ENCODE peak calls at places on chromosome 1, in nine cellular contexts. V is breast epithelium, Y is testis, O is right lobe of liver, Q is tibial nerve, X is HCT116, R is H1, D is sigmoid colon, C is heart left ventricle. H is an unnamed sample.

GRCh38 chr1:211309617-211310016 is 17.0 kb upstream of the TRAF5 start:
- DNase-seq in D (no peak), V (no peak), O (no peak), R (no peak), X (no peak), C (no peak), Y (no peak), Q (no peak), H (no peak)

GRCh38 chr1:168260393-168260792 is 20.3 kb upstream of the TBX19 start:
- DNase-seq in Y (no peak), X (no peak), C (no peak), O (no peak), D (no peak), V (no peak), Q (no peak), R (no peak), H (no peak)

GRCh38 chr1:94239796-94240195 is 2.4 kb upstream of the ARHGAP29 start:
- DNase-seq in D (no peak), Y (no peak), Q (no peak), R (no peak), X (no peak), V (no peak), O (no peak), C (no peak), H (no peak)

GRCh38 chr1:21681426-21681825 is 12.3 kb upstream of the RAP1GAP start:
- DNase-seq in V (no peak), X (no peak), Y (no peak), C (no peak), Q (no peak), R (peak), D (no peak), O (no peak), H (no peak)

GRCh38 chr1:183198463-183198862 is 12.4 kb downstream of the LAMC2 start:
- DNase-seq in O (no peak), C (no peak), R (no peak), D (peak), Y (peak), V (peak), X (no peak), Q (no peak), H (peak)

GRCh38 chr1:223707270-223708000 is 4.9 kb upstream of the CAPN2 start:
- DNase-seq in D (peak), Y (peak), O (no peak), Q (no peak), R (no peak), C (no peak), X (peak), V (peak), H (peak)

GRCh38 chr1:20426923-20427322 is 59.1 kb downstream of the CAMK2N1 start:
- DNase-seq in Y (no peak), O (no peak), C (no peak), X (no peak), R (no peak), V (no peak), Q (no peak), D (no peak), H (no peak)

GRCh38 chr1:157968951-157969350 is 24.5 kb upstream of the KIRREL1 start:
- DNase-seq in C (no peak), R (no peak), V (no peak), D (no peak), X (no peak), Y (no peak), O (no peak), Q (no peak), H (no peak)

GRCh38 chr1:201795066-201795465 is 33.9 kb upstream of the IPO9 start:
- DNase-seq in D (no peak), Y (no peak), X (peak), R (no peak), Q (no peak), C (no peak), O (no peak), V (no peak), H (no peak)

GRCh38 chr1:147757015-147757990 is 3.1 kb downstream of the GJA5 start:
- DNase-seq in V (peak), C (no peak), O (no peak), Q (no peak), Y (no peak), X (no peak), R (no peak), D (no peak), H (no peak)

GRCh38 chr1:82565146-82565545 is 764.4 kb downstream of the ADGRL2 start:
- DNase-seq in O (no peak), R (no peak), Y (no peak), X (peak), C (no peak), V (peak), Q (no peak), D (no peak), H (no peak)

GRCh38 chr1:204493882-204494280 is 724 bp downstream of the PIK3C2B start:
- DNase-seq in V (no peak), Y (peak), X (no peak), R (no peak), C (peak), D (peak), O (peak), Q (no peak), H (peak)

GRCh38 chr1:61391730-61392129 is 309.4 kb downstream of the NFIA start:
- DNase-seq in O (no peak), X (no peak), Y (no peak), C (no peak), D (no peak), Q (no peak), R (no peak), V (no peak), H (no peak)

GRCh38 chr1:234656981-234657651 is 47.1 kb upstream of the IRF2BP2 start:
- DNase-seq in V (peak), R (no peak), Q (no peak), C (no peak), Y (no peak), O (no peak), X (peak), D (no peak), H (no peak)

GRCh38 chr1:74767490-74767889 is 34.5 kb downstream of the TYW3 start:
- DNase-seq in R (peak), C (no peak), O (no peak), D (no peak), X (peak), V (no peak), Q (no peak), Y (peak), H (no peak)

GRCh38 chr1:88973520-88974137 is 18.8 kb downstream of the KYAT3 start:
- DNase-seq in D (no peak), V (no peak), O (no peak), X (peak), R (no peak), C (no peak), Q (no peak), Y (no peak), H (no peak)

GRCh38 chr1:228207851-228208821 is at the start of gene OBSCN:
- DNase-seq in X (no peak), Q (no peak), D (no peak), R (no peak), O (no peak), V (peak), C (peak), Y (no peak), H (no peak)

GRCh38 chr1:224786533-224787249 is 142.8 kb upstream of the DNAH14 start:
- DNase-seq in X (no peak), O (no peak), R (no peak), Y (no peak), V (no peak), C (no peak), Q (no peak), D (no peak), H (no peak)

GRCh38 chr1:107499139-107499744 is 358.4 kb downstream of the NTNG1 start:
- DNase-seq in X (no peak), V (no peak), O (no peak), Q (no peak), Y (no peak), R (no peak), D (no peak), C (no peak), H (no peak)

GRCh38 chr1:225426395-225427248 is 1.2 kb downstream of the LBR start:
- DNase-seq in R (no peak), Y (peak), X (no peak), D (peak), V (no peak), O (peak), Q (no peak), C (peak), H (no peak)

GRCh38 chr1:150809651-150810050 is 1.6 kb upstream of the CTSK start:
- DNase-seq in V (peak), R (no peak), D (no peak), O (no peak), Q (no peak), Y (no peak), X (no peak), C (no peak), H (peak)

GRCh38 chr1:12383786-12384185 is 154.0 kb downstream of the VPS13D start:
- DNase-seq in C (no peak), Y (no peak), R (no peak), V (no peak), O (no peak), Q (no peak), X (no peak), D (no peak), H (no peak)

GRCh38 chr1:220544901-220545303 is 17.0 kb downstream of the MARK1 start:
- DNase-seq in V (no peak), D (no peak), C (no peak), O (no peak), R (no peak), Y (no peak), Q (no peak), X (no peak), H (no peak)

GRCh38 chr1:32696041-32696440 is 6.5 kb downstream of the SYNC start:
- DNase-seq in R (no peak), X (no peak), O (no peak), D (no peak), V (no peak), Y (no peak), C (no peak), Q (no peak), H (no peak)

GRCh38 chr1:3501856-3502665 is 47.6 kb downstream of the ARHGEF16 start:
- DNase-seq in O (peak), Q (peak), R (peak), X (no peak), D (peak), Y (peak), V (peak), C (peak), H (no peak)

GRCh38 chr1:232292818-232293217 is 337.1 kb downstream of the SIPA1L2 start:
- DNase-seq in V (peak), Y (no peak), Q (no peak), X (no peak), D (no peak), O (no peak), C (no peak), R (no peak), H (no peak)

GRCh38 chr1:225454733-225455132 is 26.9 kb upstream of the LBR start:
- DNase-seq in V (no peak), D (peak), Y (no peak), Q (no peak), X (peak), O (no peak), C (no peak), R (no peak), H (no peak)

GRCh38 chr1:53641481-53642214 is 97.3 kb downstream of the GLIS1 start:
- DNase-seq in Q (no peak), X (no peak), D (peak), C (peak), O (no peak), Y (no peak), R (no peak), V (no peak), H (peak)

GRCh38 chr1:54864460-54865208 is 22.4 kb downstream of the DHCR24 start:
- DNase-seq in C (no peak), V (no peak), D (no peak), Q (no peak), O (no peak), R (no peak), X (no peak), Y (no peak), H (no peak)

GRCh38 chr1:184791199-184791935 is 36.7 kb upstream of the EDEM3 start:
- DNase-seq in X (no peak), O (no peak), Q (no peak), C (no peak), R (no peak), Y (no peak), D (no peak), V (no peak), H (no peak)

GRCh38 chr1:15304708-15305326 is 57.8 kb downstream of the FHAD1 start:
- DNase-seq in X (peak), R (peak), Y (peak), D (no peak), Q (peak), C (peak), O (peak), V (peak), H (peak)

DNA sequence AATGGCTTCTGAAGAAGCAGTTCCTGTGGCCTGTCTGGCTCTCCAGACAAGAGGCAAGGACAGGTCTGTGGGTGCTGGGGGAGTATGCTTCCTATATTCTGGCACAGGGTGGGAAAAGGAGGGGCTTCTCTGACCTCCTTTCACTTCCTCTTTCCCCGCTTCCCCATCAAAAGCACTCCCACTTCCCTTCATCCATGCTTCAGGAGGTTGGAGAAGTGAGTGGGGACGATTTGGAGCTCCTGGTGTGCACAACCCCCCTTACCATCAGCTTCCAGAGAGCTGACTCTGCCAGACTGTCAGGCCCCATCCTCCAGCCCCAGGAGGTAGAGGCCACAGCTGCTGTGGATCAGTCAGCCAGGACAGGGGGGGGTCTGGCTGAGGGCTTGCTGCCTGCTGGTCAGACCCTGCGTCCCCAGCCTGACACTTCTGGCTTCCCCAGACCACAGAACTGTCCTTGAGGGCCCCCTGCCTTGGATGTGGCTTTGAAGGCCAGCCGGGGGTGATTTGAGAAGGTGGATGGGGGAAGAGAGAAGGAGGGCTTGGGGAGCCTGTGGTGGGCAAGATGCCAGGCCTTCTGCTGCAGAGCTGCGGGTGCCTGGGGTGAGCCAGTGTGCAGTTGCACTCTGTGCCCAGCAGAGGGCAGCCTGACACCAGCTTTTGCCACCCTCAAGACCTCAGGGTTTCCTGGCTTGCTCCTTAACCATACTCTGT is 21.5 kb upstream of the TMEM222 start:
- DNase-seq in Y (peak), V (peak), O (peak), Q (peak), R (peak), D (peak), C (peak), X (peak), H (peak)
- H3K27ac ChIP-seq in Y (no peak), V (peak), O (peak), Q (no peak), R (no peak), D (peak), C (peak), X (no peak), H (peak)

GRCh38 chr1:181483561-181484291 is 409 bp downstream of the CACNA1E start:
- DNase-seq in R (peak), Y (no peak), C (no peak), D (no peak), O (no peak), Q (no peak), V (no peak), X (no peak), H (no peak)

GRCh38 chr1:181483084-181483559 is at the start of gene CACNA1E:
- DNase-seq in V (no peak), Q (no peak), C (no peak), Y (no peak), D (no peak), O (no peak), X (no peak), R (no peak), H (no peak)

GRCh38 chr1:181482001-181482430 is 1.3 kb upstream of the CACNA1E start:
- DNase-seq in Q (no peak), R (no peak), D (no peak), V (no peak), O (no peak), C (no peak), Y (no peak), X (no peak), H (no peak)

GRCh38 chr1:181485276-181486097 is 2.2 kb downstream of the CACNA1E start:
- DNase-seq in D (no peak), Y (peak), V (no peak), X (no peak), R (peak), Q (no peak), O (no peak), C (no peak), H (no peak)

GRCh38 chr1:181482521-181483083 is 715 bp upstream of the CACNA1E start:
- DNase-seq in O (peak), D (no peak), X (no peak), Q (no peak), Y (peak), C (peak), R (peak), V (no peak), H (no peak)
- TF ChIP-seq CTCF in O (no peak), D (no peak), X (no peak), Q (no peak), Y (no peak), C (no peak), R (no peak), V (no peak), H (no peak)

GRCh38 chr1:39573736-39574624 is 2.6 kb downstream of the PABPC4 start:
- DNase-seq in R (no peak), O (no peak), Y (no peak), D (no peak), Q (no peak), X (no peak), V (no peak), C (no peak), H (no peak)

GRCh38 chr1:39576016-39576657 is 453 bp downstream of the PABPC4 start:
- DNase-seq in V (no peak), D (no peak), X (no peak), R (no peak), O (peak), Y (peak), Q (no peak), C (peak), H (no peak)

GRCh38 chr1:39573097-39573465 is 3.5 kb downstream of the PABPC4 start:
- DNase-seq in R (no peak), C (no peak), D (no peak), Q (no peak), X (no peak), O (no peak), Y (no peak), V (no peak), H (no peak)

GRCh38 chr1:39574646-39575045 is 1.9 kb downstream of the PABPC4 start:
- DNase-seq in Y (peak), X (no peak), Q (no peak), D (no peak), C (no peak), R (no peak), O (no peak), V (no peak), H (no peak)

DNA sequence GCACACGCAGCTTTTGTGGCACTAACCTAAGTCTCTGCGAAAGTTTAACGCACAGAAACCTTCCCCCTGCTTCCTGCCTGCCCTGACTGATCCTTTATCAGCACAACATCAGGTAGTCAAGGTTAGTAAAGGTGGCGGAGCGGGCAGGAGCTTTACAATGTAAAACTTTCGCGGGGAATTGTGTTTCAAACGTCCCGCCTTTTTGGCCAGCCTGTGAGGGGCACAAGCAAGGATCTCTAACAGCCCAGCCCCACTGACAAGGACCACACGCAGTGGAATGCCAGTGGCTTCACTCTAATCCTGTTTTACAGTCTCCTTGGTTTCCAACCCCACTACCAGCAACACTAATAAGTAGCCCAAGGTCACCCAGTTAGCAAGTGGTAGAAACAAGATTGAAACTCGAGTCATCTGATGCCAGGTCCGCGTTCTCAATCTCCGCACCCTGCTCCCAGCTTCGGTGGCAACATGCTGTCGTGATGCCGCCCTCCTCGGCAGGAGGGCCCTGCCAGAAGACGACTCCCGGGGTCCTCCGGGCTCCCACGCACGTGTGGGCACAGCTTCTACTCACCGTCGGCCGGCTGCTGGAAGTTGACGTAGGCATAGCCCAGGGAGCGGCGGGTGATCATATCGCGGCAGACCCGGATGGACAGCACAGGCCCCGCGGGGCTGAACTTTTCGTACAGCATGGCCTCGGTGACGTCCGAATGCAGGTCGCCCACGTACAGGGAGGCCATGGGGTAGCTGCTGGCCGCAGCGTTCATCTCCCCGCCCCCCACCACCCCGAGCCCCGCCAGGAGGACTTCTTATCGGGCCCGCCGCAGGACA is 1.2 kb downstream of the PABPC4 start:
- DNase-seq in D (peak), O (peak), Y (peak), R (no peak), Q (no peak), V (peak), C (peak), X (no peak), H (peak)
- TF ChIP-seq POLR2A in D (no peak), O (peak), Y (no peak), R (no peak), Q (no peak), V (no peak), C (no peak), X (no peak), H (no peak)

GRCh38 chr1:172931340-172931739 is 119.4 kb downstream of the TNFSF18 start:
- DNase-seq in R (no peak), O (no peak), Q (no peak), C (no peak), X (no peak), Y (no peak), D (no peak), V (no peak), H (no peak)

GRCh38 chr1:172930142-172930541 is 120.6 kb downstream of the TNFSF18 start:
- DNase-seq in Q (no peak), V (no peak), O (no peak), R (no peak), X (no peak), D (no peak), C (no peak), Y (no peak), H (no peak)

GRCh38 chr1:172932981-172933380 is 117.8 kb downstream of the TNFSF18 start:
- DNase-seq in Y (no peak), D (no peak), X (no peak), R (no peak), V (no peak), Q (no peak), C (no peak), O (no peak), H (no peak)

GRCh38 chr1:172934417-172934762 is 116.4 kb downstream of the TNFSF18 start:
- DNase-seq in Y (no peak), X (no peak), O (no peak), V (no peak), R (no peak), Q (no peak), D (no peak), C (no peak), H (no peak)

GRCh38 chr1:172931846-172932245 is 118.9 kb downstream of the TNFSF18 start:
- DNase-seq in Q (no peak), C (no peak), Y (no peak), V (no peak), R (no peak), X (no peak), O (no peak), D (no peak), H (no peak)
- H3K27ac ChIP-seq in Q (no peak), C (no peak), Y (no peak), V (no peak), R (no peak), X (peak), O (no peak), D (no peak), H (no peak)

GRCh38 chr1:30982937-30983336 is 74.4 kb upstream of the SDC3 start:
- DNase-seq in X (no peak), D (no peak), Q (no peak), V (no peak), Y (no peak), R (no peak), O (no peak), C (no peak), H (no peak)
- TF ChIP-seq CTCF in X (no peak), D (no peak), Q (no peak), V (no peak), Y (no peak), R (no peak), O (no peak), C (no peak), H (no peak)

GRCh38 chr1:235783148-235783776 is 83.4 kb downstream of the LYST start:
- DNase-seq in C (no peak), R (no peak), V (no peak), O (no peak), Y (no peak), X (peak), Q (no peak), D (no peak), H (no peak)

GRCh38 chr1:235781807-235782206 is 84.9 kb downstream of the LYST start:
- DNase-seq in O (no peak), D (no peak), Q (no peak), V (no peak), R (no peak), C (no peak), X (no peak), Y (no peak), H (no peak)

GRCh38 chr1:235790123-235790522 is 76.6 kb downstream of the LYST start:
- DNase-seq in D (no peak), Q (no peak), O (no peak), Y (no peak), V (no peak), R (no peak), C (no peak), X (no peak), H (no peak)

GRCh38 chr1:235779770-235780169 is 86.9 kb downstream of the LYST start:
- DNase-seq in D (no peak), R (no peak), Q (no peak), O (no peak), C (no peak), Y (no peak), V (no peak), X (no peak), H (no peak)

GRCh38 chr1:235784950-235785349 is 81.8 kb downstream of the LYST start:
- DNase-seq in R (no peak), Q (no peak), O (no peak), V (no peak), X (no peak), C (no peak), D (no peak), Y (no peak), H (no peak)
- TF ChIP-seq POLR2A in R (no peak), Q (no peak), O (no peak), V (no peak), X (no peak), C (no peak), D (no peak), Y (no peak), H (no peak)